ENCODE peak calls at places on chromosomes 2 and 18, in ten cellular contexts. P is dorsolateral prefrontal cortex; J is aorta; K is lung; I is fibroblast of lung; X is small intestine; E is Karpas-422; W is spleen; H is CD8-positive, alpha-beta T cell; D is mammary epithelial cell. M is an unnamed sample.

GRCh38 chr2:74745766-74746165 is 88.2 kb upstream of the HK2 start:
- DNase-seq in P (no peak), J (no peak), K (no peak), I (no peak), X (peak; percentile 6), E (no peak), W (no peak), H (no peak), D (no peak), M (no peak)

GRCh38 chr2:237148624-237149023 is 62.9 kb downstream of the COPS8 start:
- DNase-seq in P (no peak), J (no peak), K (no peak), I (no peak), X (no peak), E (no peak), W (no peak), H (no peak), D (no peak), M (no peak)

GRCh38 chr2:232929303-232930123 is 59.4 kb downstream of the SNORC start:
- DNase-seq in P (no peak), J (no peak), K (no peak), I (no peak), X (no peak), E (no peak), W (no peak), H (no peak), D (no peak), M (no peak)

GRCh38 chr18:31678425-31678824 is 6.0 kb downstream of the B4GALT6 start:
- DNase-seq in P (no peak), J (no peak), K (no peak), I (no peak), X (no peak), E (no peak), W (no peak), H (no peak), D (no peak), M (no peak)

GRCh38 chr18:76457475-76457874 is 37.6 kb downstream of the ZNF516 start:
- DNase-seq in P (no peak), J (peak; percentile 24), K (peak; percentile 15), I (peak; percentile 76), X (no peak), E (no peak), W (peak; percentile 43), H (no peak), D (no peak), M (no peak)

GRCh38 chr2:101337877-101338276 is 29.4 kb upstream of the RNF149 start:
- DNase-seq in P (no peak), J (no peak), K (no peak), I (peak; percentile 56), X (no peak), E (no peak), W (no peak), H (no peak), D (no peak), M (no peak)

GRCh38 chr18:79853303-79853992 is 55.7 kb downstream of the KCNG2 start:
- DNase-seq in P (no peak), J (no peak), K (no peak), I (no peak), X (no peak), E (no peak), W (peak; percentile 77), H (no peak), D (no peak), M (no peak)

GRCh38 chr2:185628985-185629384 is 109.6 kb upstream of the FSIP2 start:
- DNase-seq in P (no peak), J (no peak), K (no peak), I (no peak), X (peak; percentile 11), E (peak; percentile 74), W (no peak), H (no peak), D (peak; percentile 2), M (no peak)

GRCh38 chr18:21134895-21135294 is 23.3 kb upstream of the ROCK1 start:
- DNase-seq in P (no peak), J (no peak), K (no peak), I (peak; percentile 4), X (peak; percentile 31), E (peak; percentile 72), W (no peak), H (peak; percentile 26), D (peak; percentile 20), M (peak; percentile 12)

GRCh38 chr2:137886432-137886831 is 77.8 kb upstream of the HNMT start:
- DNase-seq in P (no peak), J (no peak), K (no peak), I (no peak), X (no peak), E (peak; percentile 52), W (no peak), H (no peak), D (peak; percentile 35), M (no peak)

GRCh38 chr2:238431431-238431830 is 4.7 kb downstream of the ASB1 start:
- DNase-seq in P (no peak), J (no peak), K (no peak), I (no peak), X (no peak), E (no peak), W (no peak), H (no peak), D (no peak), M (no peak)

GRCh38 chr18:49111191-49111988 is 160.6 kb upstream of the SMAD7 start:
- DNase-seq in P (no peak), J (no peak), K (no peak), I (peak; percentile 76), X (no peak), E (no peak), W (no peak), H (no peak), D (peak; percentile 0), M (no peak)

GRCh38 chr2:222436040-222436413 is 11.7 kb downstream of the SGPP2 start:
- DNase-seq in P (no peak), J (no peak), K (no peak), I (no peak), X (peak; percentile 9), E (no peak), W (no peak), H (no peak), D (no peak), M (no peak)

GRCh38 chr2:212958757-212959295 is 192.6 kb downstream of the IKZF2 start:
- DNase-seq in P (no peak), J (no peak), K (no peak), I (peak; percentile 41), X (no peak), E (no peak), W (no peak), H (no peak), D (peak; percentile 26), M (no peak)
- H3K27ac ChIP-seq in P (no peak overlapping the region), J (no peak overlapping the region), K (no peak overlapping the region), I (no peak overlapping the region), X (no peak overlapping the region), E (no peak overlapping the region), W (no peak overlapping the region), H (no peak overlapping the region), D (no peak overlapping the region), M (no peak overlapping the region)

GRCh38 chr2:47867205-47867604 is 39.1 kb downstream of the FBXO11 start:
- DNase-seq in P (no peak), J (no peak), K (no peak), I (peak; percentile 88), X (peak; percentile 67), E (no peak), W (no peak), H (no peak), D (peak; percentile 77), M (no peak)

GRCh38 chr2:47868611-47869352 is 37.5 kb downstream of the FBXO11 start:
- DNase-seq in P (no peak), J (no peak), K (no peak), I (no peak), X (no peak), E (no peak), W (no peak), H (no peak), D (no peak), M (no peak)

GRCh38 chr2:47872941-47873340 is 33.4 kb downstream of the FBXO11 start:
- DNase-seq in P (no peak), J (no peak), K (no peak), I (no peak), X (no peak), E (no peak), W (no peak), H (no peak), D (no peak), M (no peak)

GRCh38 chr2:47870668-47871540 is 35.4 kb downstream of the FBXO11 start:
- DNase-seq in P (no peak), J (no peak), K (no peak), I (peak; percentile 13), X (no peak), E (no peak), W (no peak), H (no peak), D (no peak), M (no peak)

DNA sequence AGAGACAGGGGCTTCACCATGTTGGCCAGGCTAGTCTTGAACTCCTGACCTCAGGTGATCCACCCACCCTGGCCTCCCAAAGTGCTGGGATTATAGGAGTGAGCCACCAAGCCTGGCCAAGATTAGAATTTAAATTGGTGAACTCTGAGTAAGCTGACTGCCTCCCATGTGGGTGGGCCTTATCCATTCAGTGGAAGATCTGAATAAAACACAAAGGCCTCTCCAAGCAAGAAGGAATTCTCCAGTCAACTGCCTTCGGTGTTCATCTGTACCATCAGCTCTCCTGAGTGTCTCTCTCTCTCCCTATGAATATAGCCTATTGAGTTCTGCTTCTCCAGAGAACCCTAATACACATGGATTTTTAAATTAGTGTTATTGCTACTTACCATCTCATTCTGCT is 36.4 kb downstream of the FBXO11 start:
- DNase-seq in P (no peak), J (no peak), K (no peak), I (peak; percentile 57), X (no peak), E (no peak), W (no peak), H (no peak), D (no peak), M (no peak)
- H3K27ac ChIP-seq in P (peak overlapping the region; percentile 7), J (no peak overlapping the region), K (no peak overlapping the region), I (no peak overlapping the region), X (no peak overlapping the region), E (no peak overlapping the region), W (no peak overlapping the region), H (no peak overlapping the region), D (no peak overlapping the region), M (no peak overlapping the region)

GRCh38 chr2:18176679-18177215 is 298.3 kb downstream of the KCNS3 start:
- DNase-seq in P (no peak), J (no peak), K (no peak), I (peak; percentile 52), X (no peak), E (no peak), W (no peak), H (no peak), D (no peak), M (no peak)

GRCh38 chr2:18180031-18180610 is 301.7 kb downstream of the KCNS3 start:
- DNase-seq in P (no peak), J (no peak), K (no peak), I (no peak), X (no peak), E (no peak), W (no peak), H (no peak), D (no peak), M (no peak)

GRCh38 chr2:18178736-18179349 is 300.4 kb downstream of the KCNS3 start:
- DNase-seq in P (no peak), J (no peak), K (no peak), I (peak; percentile 53), X (peak; percentile 47), E (peak; percentile 90), W (no peak), H (peak; percentile 11), D (peak; percentile 26), M (peak; percentile 55)
- H3K27ac ChIP-seq in P (no peak overlapping the region), J (no peak overlapping the region), K (no peak overlapping the region), I (no peak overlapping the region), X (no peak overlapping the region), E (no peak overlapping the region), W (no peak overlapping the region), H (no peak overlapping the region), D (no peak overlapping the region), M (no peak overlapping the region)

GRCh38 chr2:218272531-218273212 is 2.4 kb downstream of the PNKD start:
- DNase-seq in P (peak; percentile 69), J (peak; percentile 92), K (peak; percentile 90), I (peak; percentile 80), X (peak; percentile 98), E (peak; percentile 95), W (peak; percentile 94), H (peak; percentile 83), D (peak; percentile 94), M (peak; percentile 83)
- H3K27ac ChIP-seq in P (peak overlapping the region; percentile 19), J (no peak overlapping the region), K (peak overlapping the region; percentile 22), I (peak overlapping the region; percentile 57), X (peak overlapping the region; percentile 48), E (no peak overlapping the region), W (peak overlapping the region; percentile 61), H (no peak overlapping the region), D (peak overlapping the region; percentile 60), M (no peak overlapping the region)

M was measured in MM.1S.